ENCODE peak calls at places on chromosomes 4 and X, in ten cellular contexts. R, L, G, P, E, B, H, U, S and Q are unnamed samples.
A peak's percentile ranks its signal among the peaks of the same experiment; 100 is the strongest.

GRCh38 chr4:9762823-9763475 is 18.5 kb upstream of the DRD5 start:
- DNase-seq in H (peak; percentile 70), E (no peak), S (no peak), P (peak; percentile 87), R (peak; percentile 70), U (peak; percentile 15), L (peak; percentile 87), B (no peak), G (peak; percentile 17), Q (peak; percentile 74)

GRCh38 chrX:44915361-44915868 is 42.4 kb downstream of the KDM6A start:
- DNase-seq in B (no peak), S (no peak), H (no peak), G (no peak), L (peak; percentile 32), P (no peak), E (no peak), U (no peak), R (no peak), Q (no peak)

GRCh38 chr4:132108784-132109183 is 1040.3 kb upstream of the PCDH10 start:
- DNase-seq in R (no peak), S (no peak), E (no peak), U (peak; percentile 44), H (no peak), L (peak; percentile 26), B (no peak), G (no peak), P (no peak), Q (no peak)

GRCh38 chr4:101078950-101079349 is 268.4 kb downstream of the PPP3CA start:
- DNase-seq in G (no peak), R (no peak), P (no peak), U (no peak), B (no peak), E (no peak), H (no peak), S (no peak), L (no peak), Q (no peak)

GRCh38 chrX:113001836-113002235 is 161.2 kb upstream of the AMOT start:
- DNase-seq in E (no peak), R (no peak), S (no peak), B (no peak), L (no peak), U (no peak), P (peak; percentile 47), G (no peak), H (no peak), Q (no peak)

GRCh38 chr4:120769227-120769626 is 153.3 kb downstream of the PRDM5 start:
- DNase-seq in P (no peak), H (peak; percentile 16), E (no peak), L (peak; percentile 65), B (no peak), S (no peak), R (no peak), G (no peak), U (peak; percentile 82), Q (no peak)

GRCh38 chrX:140712413-140713173 is 3.0 kb downstream of the LINC00632 start:
- DNase-seq in U (peak; percentile 82), H (no peak), B (peak; percentile 34), R (peak; percentile 62), P (peak; percentile 84), S (peak; percentile 70), G (peak; percentile 1), L (peak; percentile 75), E (peak; percentile 83), Q (no peak)

GRCh38 chrX:49309401-49309981 is 6.0 kb downstream of the GAGE10 start:
- DNase-seq in E (no peak), R (no peak), G (no peak), B (no peak), S (no peak), L (peak; percentile 41), U (peak; percentile 31), P (peak; percentile 63), H (no peak), Q (no peak)

GRCh38 chr4:175635513-175635912 is 176.6 kb downstream of the GPM6A start:
- DNase-seq in H (no peak), S (no peak), E (no peak), R (no peak), B (no peak), U (no peak), P (no peak), G (no peak), L (no peak), Q (no peak)

GRCh38 chrX:24405959-24406358 is 45.5 kb downstream of the SUPT20HL1 start:
- DNase-seq in B (no peak), U (no peak), S (no peak), E (no peak), G (no peak), L (no peak), P (no peak), R (no peak), H (no peak), Q (no peak)

GRCh38 chr4:137541866-137542648 is 9.8 kb upstream of the PCDH18 start:
- DNase-seq in L (no peak), U (no peak), R (no peak), G (no peak), E (no peak), H (no peak), P (no peak), S (no peak), B (no peak), Q (no peak)

GRCh38 chr4:147340547-147341225 is 140.2 kb upstream of the EDNRA start:
- DNase-seq in L (no peak), B (no peak), R (no peak), H (peak; percentile 78), G (no peak), P (no peak), U (peak; percentile 81), E (no peak), S (no peak), Q (peak; percentile 27)

GRCh38 chr4:121221608-121222007 is 57.5 kb upstream of the TNIP3 start:
- DNase-seq in L (no peak), P (no peak), H (no peak), U (no peak), B (no peak), S (no peak), E (no peak), R (no peak), G (no peak), Q (no peak)

GRCh38 chrX:72137846-72138455 is 6.2 kb upstream of the RTL5 start:
- DNase-seq in B (no peak), P (no peak), U (no peak), L (no peak), R (no peak), H (no peak), G (no peak), S (no peak), E (no peak), Q (no peak)

GRCh38 chrX:136616987-136617685 is 30.8 kb upstream of the CD40LG start:
- DNase-seq in R (no peak), S (no peak), B (no peak), U (no peak), L (no peak), E (no peak), P (no peak), H (no peak), G (no peak), Q (peak; percentile 34)

GRCh38 chr4:8286719-8287355 is 17.3 kb downstream of the HTRA3 start:
- DNase-seq in G (no peak), S (no peak), B (no peak), U (no peak), E (no peak), R (no peak), L (no peak), P (no peak), H (no peak), Q (no peak)
- TF ChIP-seq CTCF in G (no peak), S (no peak), B (no peak), U (no peak), E (no peak), R (no peak), L (no peak), P (no peak), H (no peak), Q (no peak)

DNA sequence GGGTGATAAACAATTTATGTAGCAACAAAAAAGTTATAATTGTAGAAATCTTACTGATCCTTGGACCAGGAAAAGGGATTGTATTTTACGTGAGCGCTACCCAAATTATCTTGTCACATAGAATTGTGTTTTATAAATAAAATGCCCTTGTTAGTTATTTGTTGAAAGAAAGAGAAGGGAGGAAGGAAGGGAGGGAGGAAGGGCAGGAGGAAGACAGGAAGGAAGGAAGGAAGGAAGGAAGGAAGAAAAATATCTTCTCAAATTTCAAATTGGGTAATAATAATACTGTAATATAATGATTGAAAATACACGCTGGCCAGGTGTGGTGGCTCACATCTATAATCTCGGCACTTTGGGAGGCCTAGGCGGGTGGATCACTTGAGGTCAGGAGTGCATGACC is 206.2 kb upstream of the TLL1 start:
- DNase-seq in H (no peak), L (no peak), P (no peak), E (no peak), S (no peak), G (no peak), B (no peak), R (no peak), U (no peak), Q (no peak)
- TF ChIP-seq CTCF in H (no peak), L (no peak), P (no peak), E (no peak), S (no peak), G (no peak), B (no peak), R (no peak), U (no peak), Q (no peak)

DNA sequence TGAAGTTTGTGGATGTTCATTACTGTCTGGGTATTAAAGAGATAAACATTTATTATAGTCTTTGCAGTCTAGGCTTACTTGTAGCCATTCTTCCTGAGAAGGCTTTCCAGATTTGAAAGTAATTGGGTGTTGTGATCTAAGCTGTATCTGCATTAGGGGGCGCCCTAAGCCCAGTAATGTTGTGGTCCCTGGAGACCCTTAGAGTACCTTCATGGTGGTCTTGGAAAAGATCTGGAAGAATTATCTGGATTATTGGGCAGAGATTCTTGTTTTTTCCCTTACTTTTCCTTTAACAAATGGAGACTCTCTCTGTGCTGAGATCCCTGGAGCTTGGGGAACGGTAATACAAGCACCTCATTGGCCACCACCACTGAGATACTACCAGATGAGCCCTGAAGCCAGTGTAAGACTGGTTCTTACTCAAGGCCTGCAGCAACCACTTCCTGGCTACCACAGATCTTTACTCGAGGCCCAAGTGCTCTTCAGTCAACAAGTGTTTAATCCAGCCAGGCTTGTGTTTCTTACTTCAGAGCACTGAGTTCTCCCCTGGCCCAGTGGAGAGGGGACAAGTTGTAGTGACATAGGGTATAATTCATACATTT is 63.1 kb downstream of the RTL3 start:
- DNase-seq in B (no peak), L (peak; percentile 18), H (no peak), R (peak; percentile 4), G (no peak), P (peak; percentile 67), E (no peak), U (no peak), S (no peak), Q (no peak)
- TF ChIP-seq CTCF in B (no peak), L (peak; percentile 11), H (no peak), R (no peak), G (no peak), P (peak; percentile 74), E (no peak), U (peak; percentile 17), S (no peak), Q (no peak)

DNA sequence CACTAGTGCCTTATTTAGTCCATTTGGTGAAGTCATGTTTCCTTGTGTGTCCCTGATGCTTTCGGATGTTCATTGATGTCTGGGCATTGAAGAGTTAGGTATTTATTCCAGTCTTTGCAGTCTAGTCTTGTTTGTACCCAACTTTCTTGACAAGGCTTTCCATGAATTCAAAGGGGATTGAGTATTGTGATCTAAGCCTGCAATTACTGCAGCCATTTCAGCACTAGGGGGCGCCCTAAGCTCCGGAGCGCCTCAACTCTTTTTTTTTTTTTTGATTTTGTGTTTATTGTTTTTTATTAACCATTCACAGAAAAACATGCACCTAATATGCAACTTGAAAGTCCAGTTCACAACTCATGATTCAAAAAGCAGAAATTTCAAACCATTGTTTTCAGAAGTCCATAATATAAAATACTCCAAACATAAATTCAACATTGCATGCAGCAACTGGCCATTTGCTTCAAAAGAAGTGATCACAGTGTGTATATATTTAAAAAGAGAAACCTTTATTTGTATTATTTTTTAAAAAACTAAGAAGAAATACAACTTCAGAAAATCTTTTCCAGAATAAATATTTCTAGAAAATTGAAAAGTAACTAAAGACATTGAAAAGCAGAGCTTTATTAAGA is 59.2 kb downstream of the PTPN13 start:
- DNase-seq in H (peak; percentile 6), B (no peak), S (no peak), E (no peak), U (no peak), P (peak; percentile 64), L (no peak), R (no peak), G (no peak), Q (no peak)
- TF ChIP-seq CTCF in H (peak; percentile 63), B (peak; percentile 9), S (no peak), E (no peak), U (peak; percentile 31), P (peak; percentile 86), L (peak; percentile 54), R (peak; percentile 73), G (peak; percentile 19), Q (peak; percentile 27)